ENCODE peak calls at places on chromosomes 1 and 21, in five cellular contexts. Q, O, B, C and K are unnamed samples.

GRCh38 chr1:112260699-112261098 is 135.3 kb upstream of the CTTNBP2NL start:
- DNase-seq in Q (no peak), O (no peak), B (no peak), C (no peak), K (no peak)

GRCh38 chr1:227273557-227273956 is 44.7 kb downstream of the CDC42BPA start:
- DNase-seq in Q (no peak), O (peak), B (peak), C (no peak), K (peak)

GRCh38 chr1:65512383-65512782 is 91.9 kb downstream of the LEPR start:
- DNase-seq in Q (no peak), O (no peak), B (no peak), C (no peak), K (no peak)

GRCh38 chr1:227740401-227740960 is 5.2 kb downstream of the SNAP47 start:
- DNase-seq in Q (no peak), O (no peak), B (no peak), C (no peak), K (no peak)

GRCh38 chr1:160548183-160548582 is 25.1 kb upstream of the SLAMF6 start:
- DNase-seq in Q (no peak), O (no peak), B (no peak), C (peak), K (no peak)

GRCh38 chr1:167165948-167166702 is 54.6 kb upstream of the POU2F1 start:
- DNase-seq in Q (no peak), O (no peak), B (no peak), C (no peak), K (peak)

GRCh38 chr1:17765444-17766411 is 10.6 kb downstream of the ACTL8 start:
- DNase-seq in Q (no peak), O (peak), B (no peak), C (no peak), K (no peak)

GRCh38 chr1:113515498-113515897 is 125.2 kb downstream of the MAGI3 start:
- DNase-seq in Q (no peak), O (no peak), B (no peak), C (no peak), K (no peak)

GRCh38 chr1:235783148-235783776 is 83.4 kb downstream of the LYST start:
- DNase-seq in Q (no peak), O (peak), B (peak), C (no peak), K (peak)

GRCh38 chr1:176531036-176531435 is 68.1 kb downstream of the PAPPA2 start:
- DNase-seq in Q (no peak), O (no peak), B (peak), C (no peak), K (no peak)

GRCh38 chr21:36089946-36090345 is 20.1 kb downstream of the CBR1 start:
- DNase-seq in Q (no peak), O (no peak), B (no peak), C (no peak), K (no peak)

GRCh38 chr1:97680894-97681293 is 239.9 kb downstream of the DPYD start:
- DNase-seq in Q (no peak), O (no peak), B (no peak), C (no peak), K (peak)

GRCh38 chr1:100188617-100189016 is 10.6 kb upstream of the LRRC39 start:
- DNase-seq in Q (no peak), O (no peak), B (no peak), C (peak), K (no peak)
- TF ChIP-seq JUNB in Q (no peak), O (no peak), B (no peak), C (no peak), K (no peak)

GRCh38 chr21:29330797-29331196 is 32.1 kb downstream of the BACH1 start:
- DNase-seq in Q (no peak), O (no peak), B (no peak), C (no peak), K (no peak)
- H3K4me3 ChIP-seq in Q (no peak), O (no peak), B (no peak), C (no peak), K (no peak)

DNA sequence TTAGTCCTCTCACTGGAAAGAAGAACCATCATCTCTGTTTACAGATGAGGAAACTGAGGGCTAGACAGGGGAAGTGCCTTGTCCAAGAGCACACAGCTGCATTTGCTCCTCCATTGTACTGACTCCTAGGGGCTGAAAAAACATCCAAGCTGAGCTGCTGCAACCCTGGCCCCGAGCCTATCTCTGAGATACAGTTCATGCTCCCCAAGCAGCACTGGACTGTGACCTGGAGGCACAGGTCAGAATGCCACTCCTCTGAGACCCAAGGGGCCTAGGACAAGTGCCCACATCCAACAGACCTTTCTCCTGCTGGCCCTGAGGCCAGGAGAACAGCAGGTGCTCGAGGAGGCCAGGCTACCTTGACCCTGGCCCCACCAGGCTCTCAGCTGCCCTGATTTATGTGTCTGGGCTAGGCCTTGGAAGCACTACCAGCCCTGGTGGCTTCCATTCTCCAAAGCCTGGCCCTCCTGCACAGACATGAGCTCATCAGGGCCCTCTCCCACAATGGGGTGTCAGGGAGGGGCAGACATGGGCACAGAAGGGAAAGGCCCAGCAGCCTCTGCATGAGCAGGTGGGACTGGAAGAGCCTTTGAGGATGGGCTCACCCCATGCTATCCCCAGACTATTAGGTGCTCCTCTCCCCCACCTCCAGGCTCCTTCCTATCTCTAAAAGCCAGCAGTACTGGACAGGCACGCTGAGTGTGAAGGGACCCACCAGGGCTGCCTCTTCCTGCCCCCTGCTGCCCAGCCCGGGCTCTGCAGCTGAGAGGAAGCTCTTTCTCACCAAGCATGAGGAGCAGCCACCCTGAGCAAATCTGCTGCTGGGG is 18.9 kb downstream of the ADGRB2 start:
- DNase-seq in Q (peak), O (peak), B (peak), C (no peak), K (peak)
- TF ChIP-seq JUNB in Q (no peak), O (no peak), B (no peak), C (no peak), K (no peak)

GRCh38 chr1:75135829-75136142 is 1.6 kb downstream of the LHX8 start:
- DNase-seq in Q (no peak), O (peak), B (no peak), C (no peak), K (peak)

GRCh38 chr1:75134656-75134938 is 409 bp downstream of the LHX8 start:
- DNase-seq in Q (no peak), O (no peak), B (no peak), C (no peak), K (peak)

GRCh38 chr1:75133754-75134655 is at the start of gene LHX8:
- DNase-seq in Q (no peak), O (peak), B (no peak), C (no peak), K (peak)

GRCh38 chr1:75136158-75136815 is 2.1 kb downstream of the LHX8 start:
- DNase-seq in Q (no peak), O (peak), B (no peak), C (no peak), K (peak)

DNA sequence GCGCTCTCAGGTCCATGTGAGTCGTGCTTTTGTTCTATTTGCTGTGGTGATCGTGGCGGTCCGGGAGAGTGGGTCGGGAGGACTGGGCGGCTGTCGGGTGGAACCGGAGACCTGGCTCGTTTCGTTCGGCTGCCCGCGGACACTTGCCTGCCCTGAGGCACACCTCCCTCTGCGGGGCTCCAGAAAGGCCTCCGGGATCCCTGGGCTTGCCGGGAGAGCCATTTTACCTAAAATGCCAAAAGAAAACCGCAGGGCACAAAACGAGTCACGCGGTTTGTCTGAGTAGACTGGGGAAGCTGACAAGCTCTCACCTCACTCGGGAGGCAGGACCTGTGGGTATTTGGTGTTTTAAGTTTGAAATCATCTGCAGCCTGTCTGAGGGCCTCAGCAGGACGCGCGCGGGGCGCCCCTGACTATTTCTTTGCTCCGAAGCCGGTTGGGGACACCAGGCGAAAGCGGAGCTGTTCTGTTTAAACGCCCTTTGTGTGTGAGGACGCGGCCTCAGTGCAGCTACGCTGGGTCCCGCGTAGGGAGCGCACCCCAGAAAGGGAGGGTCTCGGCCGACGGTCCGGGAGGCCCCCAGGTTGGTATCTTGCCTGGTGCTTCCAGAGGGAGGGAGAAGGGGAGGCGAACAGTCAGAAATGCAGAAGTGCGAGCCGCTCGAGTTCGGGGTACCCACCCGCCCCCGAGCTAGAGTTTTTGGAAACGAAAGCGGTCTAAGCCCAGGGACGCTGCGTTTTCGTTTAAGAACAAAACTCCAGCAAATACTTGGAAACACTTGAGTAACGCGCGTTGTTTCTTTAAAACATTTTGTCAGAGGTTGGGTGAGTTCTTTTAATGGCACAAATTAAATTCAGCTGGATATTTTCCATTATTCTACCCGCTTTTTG is 996 bp downstream of the LHX8 start:
- DNase-seq in Q (no peak), O (peak), B (no peak), C (no peak), K (peak)
- H3K4me3 ChIP-seq in Q (no peak), O (peak), B (no peak), C (no peak), K (peak)

GRCh38 chr1:154459044-154459443 is 43.0 kb upstream of the TDRD10 start:
- DNase-seq in Q (no peak), O (no peak), B (no peak), C (no peak), K (no peak)
- TF ChIP-seq JUNB in Q (no peak), O (no peak), B (no peak), C (no peak), K (no peak)

GRCh38 chr1:151311589-151312331 is 15.5 kb downstream of the PI4KB start:
- DNase-seq in Q (peak), O (peak), B (peak), C (no peak), K (no peak)
- H3K4me3 ChIP-seq in Q (no peak), O (no peak), B (no peak), C (no peak), K (no peak)

DNA sequence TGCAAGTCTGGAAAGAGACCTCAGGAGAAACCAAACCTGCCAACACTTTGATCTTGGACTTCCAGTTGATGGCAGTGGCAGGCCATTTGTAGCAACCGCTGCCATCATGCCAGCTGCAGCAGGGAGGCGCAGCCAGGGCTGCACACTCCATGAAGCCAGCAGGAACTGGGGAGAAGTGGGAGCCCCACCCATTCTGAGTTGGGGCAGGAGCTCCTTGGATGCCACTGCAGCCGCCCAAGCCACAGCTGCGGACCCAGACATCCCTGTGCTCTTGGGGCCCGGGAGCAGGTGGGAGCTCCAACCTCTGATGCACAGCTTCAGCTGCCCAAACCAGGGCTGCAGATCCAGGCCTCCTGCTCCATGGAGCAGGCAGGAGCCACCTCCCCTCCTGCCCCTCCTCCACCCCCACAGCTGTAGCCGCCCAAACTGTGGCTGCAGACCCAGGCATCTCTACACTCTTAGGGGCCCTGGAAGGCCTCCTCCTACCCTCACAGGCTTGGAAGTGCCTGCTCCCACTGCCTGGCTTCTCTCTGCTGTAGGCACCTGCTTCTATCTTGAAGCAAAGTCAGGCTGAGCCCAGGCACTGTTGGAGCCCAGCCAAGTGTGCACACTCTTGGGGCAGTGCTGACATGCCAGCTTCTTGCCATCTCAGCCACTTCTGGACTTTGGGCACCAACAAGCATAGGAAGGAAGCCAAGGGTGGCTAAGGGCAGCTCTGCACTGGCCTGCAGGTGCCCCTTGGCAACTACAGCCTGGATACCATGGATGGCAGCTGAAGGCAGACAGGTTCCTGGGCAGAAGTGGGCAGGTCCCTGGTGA is 20.0 kb upstream of the DISP1 start:
- DNase-seq in Q (no peak), O (peak), B (no peak), C (no peak), K (no peak)
- TF ChIP-seq JUNB in Q (no peak), O (no peak), B (no peak), C (no peak), K (no peak)